ENCODE peak calls at places on chromosome 21, in six cellular contexts. L is HCT116, I is K562, E is GM12878, O is HepG2, V is H1. G is an unnamed sample.

GRCh38 chr21:44870748-44871495 is 2.6 kb downstream of the PTTG1IP start:
- DNase-seq in V (no peak), E (no peak), L (peak; percentile 21), I (no peak), O (peak; percentile 40), G (no peak)

GRCh38 chr21:29938968-29939858 is 583 bp downstream of the GRIK1 start:
- DNase-seq in E (no peak), V (peak; percentile 73), I (no peak), O (no peak), L (no peak), G (peak; percentile 11)

GRCh38 chr21:26169611-26170470 is 729 bp downstream of the APP start:
- DNase-seq in V (peak; percentile 63), O (no peak), I (no peak), E (no peak), L (peak; percentile 16), G (peak; percentile 83)

GRCh38 chr21:30988706-30989105 is 49.6 kb downstream of the KRTAP19-8 start:
- DNase-seq in V (no peak), L (no peak), O (no peak), E (no peak), I (no peak), G (no peak)

GRCh38 chr21:33412832-33413519 is 9.8 kb downstream of the IFNGR2 start:
- DNase-seq in L (no peak), E (no peak), V (no peak), I (no peak), O (peak; percentile 98), G (no peak)

GRCh38 chr21:32381571-32381970 is 11.2 kb downstream of the URB1 start:
- DNase-seq in L (no peak), E (no peak), I (no peak), V (no peak), O (no peak), G (no peak)

GRCh38 chr21:31450971-31451370 is 106.9 kb upstream of the TIAM1 start:
- DNase-seq in I (no peak), L (no peak), E (no peak), O (no peak), V (no peak), G (no peak)

GRCh38 chr21:38356898-38357297 is 100.1 kb downstream of the KCNJ15 start:
- DNase-seq in V (peak; percentile 47), E (no peak), I (no peak), O (no peak), L (no peak), G (no peak)

GRCh38 chr21:22438428-22439086 is 1440.3 kb downstream of the NCAM2 start:
- DNase-seq in I (no peak), V (no peak), O (no peak), L (no peak), E (no peak), G (no peak)

GRCh38 chr21:45556645-45557601 is 14.7 kb upstream of the SLC19A1 start:
- DNase-seq in L (no peak), E (no peak), I (peak; percentile 28), O (no peak), V (no peak), G (peak; percentile 35)

GRCh38 chr21:45154511-45155508 is 80.4 kb downstream of the ADARB1 start:
- DNase-seq in E (no peak), L (no peak), O (no peak), V (peak; percentile 46), I (no peak), G (peak; percentile 87)

GRCh38 chr21:39082656-39083376 is 100.4 kb downstream of the PSMG1 start:
- DNase-seq in V (no peak), O (peak; percentile 64), L (peak; percentile 13), E (no peak), I (peak; percentile 61), G (no peak)

GRCh38 chr21:44461438-44462089 is 6.3 kb downstream of the LRRC3 start:
- DNase-seq in O (peak; percentile 35), E (no peak), V (no peak), I (peak; percentile 52), L (no peak), G (peak; percentile 50)

DNA sequence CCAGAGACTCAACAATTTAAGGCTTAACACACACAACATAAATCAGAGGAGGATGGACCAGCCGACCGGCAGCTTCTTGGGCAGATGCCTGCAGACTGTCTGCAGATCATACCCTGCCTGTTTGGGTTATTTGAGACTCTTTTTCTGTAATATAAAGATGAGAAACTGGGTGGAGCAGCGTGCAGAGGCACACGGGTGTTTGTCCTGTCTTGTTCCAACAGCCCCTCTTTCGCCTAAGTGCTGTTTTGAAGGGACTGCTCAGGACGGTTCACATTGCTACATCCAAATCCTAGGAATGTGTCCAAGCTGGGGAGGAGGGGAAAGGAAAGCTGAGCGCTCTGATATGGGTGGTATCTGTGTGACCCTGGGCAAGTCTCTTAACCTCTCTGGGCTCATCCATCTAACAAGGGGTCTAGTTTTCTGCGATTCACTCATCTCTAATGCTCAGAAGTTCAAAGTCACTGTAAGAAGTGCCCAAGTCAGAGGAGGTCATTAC is 149.9 kb downstream of the CLIC6 start:
- DNase-seq in E (no peak), L (no peak), V (no peak), O (no peak), I (no peak), G (no peak)
- TF ChIP-seq POLR2AphosphoS5 in E (no peak), L (no peak), V (no peak), O (no peak), I (no peak), G (no peak)

DNA sequence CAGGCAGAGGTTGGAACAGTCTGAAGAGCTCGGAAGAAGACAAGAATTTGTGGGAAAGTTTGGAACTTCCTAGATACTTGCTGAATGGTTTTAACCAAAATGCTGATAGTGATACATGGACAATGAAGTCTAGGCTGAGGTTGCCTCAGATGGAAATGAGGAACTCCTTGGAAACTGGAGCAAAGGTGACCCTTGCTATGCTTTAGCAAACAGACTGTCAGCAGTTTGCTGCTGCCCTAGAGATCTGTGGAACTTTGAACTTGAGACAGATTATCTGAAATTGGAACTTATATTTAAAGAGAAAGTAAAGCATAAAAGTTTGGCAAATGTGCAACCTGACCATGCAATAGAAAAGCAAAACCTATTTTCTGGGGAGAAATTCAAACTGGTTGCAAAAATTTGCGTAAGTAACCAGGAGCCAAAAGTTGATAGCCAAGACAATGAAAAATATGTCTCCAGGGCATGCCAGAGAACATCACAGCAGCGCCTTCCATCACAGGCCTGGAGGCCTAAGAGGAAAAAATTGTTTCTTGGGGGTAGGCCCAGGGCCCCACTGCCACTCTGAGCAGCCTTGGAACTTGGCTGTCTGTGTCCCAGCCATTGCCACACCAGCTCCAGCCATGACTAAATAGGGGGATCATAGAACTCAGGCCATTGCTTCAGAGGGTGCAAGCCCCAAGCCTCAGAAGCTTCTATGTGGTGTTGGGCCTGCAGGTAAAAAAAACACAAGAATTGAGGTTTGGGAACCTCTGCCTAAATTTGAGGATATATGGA is 675.3 kb downstream of the LTN1 start:
- DNase-seq in L (no peak), E (no peak), O (no peak), V (no peak), I (no peak), G (no peak)
- TF ChIP-seq RAD21 in L (no peak), E (no peak), O (no peak), V (no peak), I (no peak), G (no peak)

DNA sequence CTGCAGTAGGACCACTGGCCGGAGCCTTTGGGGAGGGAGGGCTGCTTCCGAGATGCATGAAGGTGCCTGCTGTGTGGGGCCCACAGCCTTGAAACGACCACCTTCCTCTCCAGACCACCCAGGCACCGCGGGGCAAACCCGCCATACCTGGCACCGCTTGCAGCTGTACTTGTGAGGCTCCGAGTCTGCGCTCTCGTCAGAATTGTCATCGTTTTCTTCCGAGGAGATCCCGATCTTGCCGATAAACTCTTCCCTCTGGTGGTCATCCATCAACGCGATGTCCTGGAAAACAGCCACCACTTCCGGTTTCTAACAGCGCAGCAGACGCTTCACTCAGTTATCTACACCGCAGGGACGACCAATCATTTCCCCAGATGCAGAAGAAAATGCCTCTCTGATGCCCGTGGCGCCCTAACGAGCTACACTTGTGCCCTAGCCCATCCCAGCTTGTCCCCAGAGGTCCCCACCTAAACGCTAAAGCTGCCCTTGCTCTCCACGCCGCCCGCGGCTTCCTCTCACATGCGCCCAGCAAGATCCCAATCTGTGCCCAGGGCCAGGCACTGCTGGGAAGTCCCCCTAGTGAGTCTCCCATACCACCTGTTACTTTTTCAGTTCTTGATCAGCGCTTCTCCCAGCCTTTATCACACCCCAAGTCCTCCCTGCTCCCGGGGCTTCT is 55.0 kb upstream of the RIPK4 start:
- DNase-seq in V (no peak), L (no peak), I (no peak), O (no peak), E (no peak), G (peak; percentile 81)
- TF ChIP-seq POLR2AphosphoS5 in V (no peak), L (no peak), I (no peak), O (no peak), E (no peak), G (no peak)

GRCh38 chr21:36134820-36135390 is at the start of gene CBR3:
- DNase-seq in E (no peak), L (no peak), I (no peak), V (no peak), O (no peak), G (peak; percentile 74)
- TF ChIP-seq RAD21 in E (no peak), L (no peak), I (no peak), V (no peak), O (no peak), G (no peak)

GRCh38 chr21:42988234-42988965 is 14.0 kb downstream of the PKNOX1 start:
- DNase-seq in O (no peak), I (no peak), V (no peak), E (no peak), L (no peak), G (no peak)

GRCh38 chr21:42997053-42997452 is 22.7 kb downstream of the PKNOX1 start:
- DNase-seq in L (no peak), V (no peak), I (no peak), O (no peak), E (no peak), G (no peak)

GRCh38 chr21:42992943-42993712 is 18.8 kb downstream of the PKNOX1 start:
- DNase-seq in L (no peak), V (no peak), I (no peak), O (no peak), E (no peak), G (no peak)

GRCh38 chr21:42990251-42990650 is 15.9 kb downstream of the PKNOX1 start:
- DNase-seq in O (no peak), V (no peak), E (no peak), I (no peak), L (no peak), G (no peak)

GRCh38 chr21:42991992-42992740 is 17.8 kb downstream of the PKNOX1 start:
- DNase-seq in I (peak; percentile 60), E (no peak), L (no peak), O (no peak), V (no peak), G (no peak)
- TF ChIP-seq POLR2AphosphoS5 in I (no peak), E (no peak), L (no peak), O (no peak), V (no peak), G (no peak)

GRCh38 chr21:35257413-35257812 is 208.3 kb upstream of the RUNX1 start:
- DNase-seq in E (no peak), L (peak; percentile 68), O (no peak), V (no peak), I (no peak), G (no peak)

GRCh38 chr21:35254752-35255138 is 205.6 kb upstream of the RUNX1 start:
- DNase-seq in I (no peak), E (no peak), V (no peak), L (no peak), O (no peak), G (no peak)

GRCh38 chr21:35254006-35254751 is 205.1 kb upstream of the RUNX1 start:
- DNase-seq in O (no peak), L (no peak), V (no peak), E (no peak), I (no peak), G (no peak)

GRCh38 chr21:35258521-35258920 is 209.4 kb upstream of the RUNX1 start:
- DNase-seq in L (no peak), E (no peak), I (no peak), V (no peak), O (no peak), G (no peak)

GRCh38 chr21:35256468-35256988 is 207.4 kb upstream of the RUNX1 start:
- DNase-seq in I (no peak), E (no peak), O (peak; percentile 29), V (no peak), L (peak; percentile 89), G (peak; percentile 5)
- TF ChIP-seq RAD21 in I (peak; percentile 35), E (no peak), O (no peak), V (no peak), L (peak; percentile 37), G (no peak)

G was measured in SK-N-SH.